ENCODE peak calls at places on chromosomes 1 and 21, in eight cellular contexts. One of them, this sample, is unnamed.

GRCh38 chr1:228273720-228274451 is 66.0 kb downstream of the OBSCN start:
- DNase-seq in stomach: no peak
- DNase-seq in GM04504: no peak
- DNase-seq in psoas muscle: peak
- DNase-seq in HTR-8/SVneo: no peak
- DNase-seq in NCI-H1105: no peak
- DNase-seq in stimulated activated CD4-positive, alpha-beta T cell treated with anti-CD3 and anti-CD28 coated beads, Interleukin-15, amount 100 ng/mL, for 24 hours: no peak
- DNase-seq in head of caudate nucleus: no peak
- DNase-seq in this sample: peak

GRCh38 chr1:45974541-45975269 is 157.7 kb downstream of the PIK3R3 start:
- DNase-seq in HTR-8/SVneo: no peak
- DNase-seq in stomach: no peak
- DNase-seq in GM04504: no peak
- DNase-seq in head of caudate nucleus: no peak
- DNase-seq in NCI-H1105: peak
- DNase-seq in psoas muscle: no peak
- DNase-seq in stimulated activated CD4-positive, alpha-beta T cell treated with anti-CD3 and anti-CD28 coated beads, Interleukin-15, amount 100 ng/mL, for 24 hours: no peak
- DNase-seq in this sample: no peak

GRCh38 chr1:50425376-50426107 is 2.3 kb upstream of the DMRTA2 start:
- DNase-seq in psoas muscle: no peak
- DNase-seq in NCI-H1105: no peak
- DNase-seq in stimulated activated CD4-positive, alpha-beta T cell treated with anti-CD3 and anti-CD28 coated beads, Interleukin-15, amount 100 ng/mL, for 24 hours: peak
- DNase-seq in stomach: no peak
- DNase-seq in head of caudate nucleus: no peak
- DNase-seq in GM04504: no peak
- DNase-seq in HTR-8/SVneo: no peak
- DNase-seq in this sample: no peak

GRCh38 chr1:152035406-152036315 is 1.1 kb downstream of the S100A11 start:
- DNase-seq in head of caudate nucleus: no peak
- DNase-seq in psoas muscle: no peak
- DNase-seq in HTR-8/SVneo: no peak
- DNase-seq in stimulated activated CD4-positive, alpha-beta T cell treated with anti-CD3 and anti-CD28 coated beads, Interleukin-15, amount 100 ng/mL, for 24 hours: peak
- DNase-seq in NCI-H1105: no peak
- DNase-seq in stomach: no peak
- DNase-seq in GM04504: no peak
- DNase-seq in this sample: no peak

GRCh38 chr1:160137216-160137862 is 14.1 kb upstream of the ATP1A4 start:
- DNase-seq in NCI-H1105: no peak
- DNase-seq in HTR-8/SVneo: no peak
- DNase-seq in head of caudate nucleus: no peak
- DNase-seq in stomach: no peak
- DNase-seq in stimulated activated CD4-positive, alpha-beta T cell treated with anti-CD3 and anti-CD28 coated beads, Interleukin-15, amount 100 ng/mL, for 24 hours: no peak
- DNase-seq in psoas muscle: no peak
- DNase-seq in GM04504: no peak
- DNase-seq in this sample: peak

GRCh38 chr1:45685308-45686080 is 839 bp downstream of the GPBP1L1 start:
- DNase-seq in head of caudate nucleus: no peak
- DNase-seq in HTR-8/SVneo: no peak
- DNase-seq in psoas muscle: no peak
- DNase-seq in NCI-H1105: peak
- DNase-seq in stimulated activated CD4-positive, alpha-beta T cell treated with anti-CD3 and anti-CD28 coated beads, Interleukin-15, amount 100 ng/mL, for 24 hours: no peak
- DNase-seq in stomach: no peak
- DNase-seq in GM04504: no peak
- DNase-seq in this sample: no peak

GRCh38 chr1:236342403-236343245 is 51.5 kb upstream of the EDARADD start:
- DNase-seq in head of caudate nucleus: no peak
- DNase-seq in stomach: no peak
- DNase-seq in NCI-H1105: no peak
- DNase-seq in psoas muscle: no peak
- DNase-seq in HTR-8/SVneo: no peak
- DNase-seq in stimulated activated CD4-positive, alpha-beta T cell treated with anti-CD3 and anti-CD28 coated beads, Interleukin-15, amount 100 ng/mL, for 24 hours: no peak
- DNase-seq in GM04504: no peak
- DNase-seq in this sample: no peak

GRCh38 chr1:205588691-205589445 is 42.9 kb downstream of the ELK4 start:
- DNase-seq in stimulated activated CD4-positive, alpha-beta T cell treated with anti-CD3 and anti-CD28 coated beads, Interleukin-15, amount 100 ng/mL, for 24 hours: peak
- DNase-seq in psoas muscle: no peak
- DNase-seq in head of caudate nucleus: peak
- DNase-seq in NCI-H1105: no peak
- DNase-seq in stomach: no peak
- DNase-seq in GM04504: peak
- DNase-seq in HTR-8/SVneo: no peak
- DNase-seq in this sample: no peak

GRCh38 chr1:14660795-14661194 is 62.3 kb downstream of the KAZN start:
- DNase-seq in stimulated activated CD4-positive, alpha-beta T cell treated with anti-CD3 and anti-CD28 coated beads, Interleukin-15, amount 100 ng/mL, for 24 hours: no peak
- DNase-seq in GM04504: no peak
- DNase-seq in head of caudate nucleus: no peak
- DNase-seq in stomach: no peak
- DNase-seq in HTR-8/SVneo: no peak
- DNase-seq in NCI-H1105: no peak
- DNase-seq in psoas muscle: no peak
- DNase-seq in this sample: no peak

GRCh38 chr1:150973258-150973825 is 1.3 kb downstream of the CERS2 start:
- DNase-seq in stomach: peak
- DNase-seq in stimulated activated CD4-positive, alpha-beta T cell treated with anti-CD3 and anti-CD28 coated beads, Interleukin-15, amount 100 ng/mL, for 24 hours: peak
- DNase-seq in NCI-H1105: no peak
- DNase-seq in GM04504: no peak
- DNase-seq in HTR-8/SVneo: no peak
- DNase-seq in head of caudate nucleus: no peak
- DNase-seq in psoas muscle: no peak
- DNase-seq in this sample: no peak

GRCh38 chr1:27575861-27576331 is 28.0 kb downstream of the AHDC1 start:
- DNase-seq in stomach: peak
- DNase-seq in NCI-H1105: no peak
- DNase-seq in head of caudate nucleus: no peak
- DNase-seq in HTR-8/SVneo: no peak
- DNase-seq in GM04504: no peak
- DNase-seq in stimulated activated CD4-positive, alpha-beta T cell treated with anti-CD3 and anti-CD28 coated beads, Interleukin-15, amount 100 ng/mL, for 24 hours: peak
- DNase-seq in psoas muscle: peak
- DNase-seq in this sample: peak

GRCh38 chr1:203051841-203052324 is 25.6 kb downstream of the PPFIA4 start:
- DNase-seq in stomach: no peak
- DNase-seq in head of caudate nucleus: no peak
- DNase-seq in GM04504: no peak
- DNase-seq in HTR-8/SVneo: no peak
- DNase-seq in NCI-H1105: peak
- DNase-seq in psoas muscle: peak
- DNase-seq in stimulated activated CD4-positive, alpha-beta T cell treated with anti-CD3 and anti-CD28 coated beads, Interleukin-15, amount 100 ng/mL, for 24 hours: no peak
- DNase-seq in this sample: no peak

GRCh38 chr1:167460836-167461235 is 57.5 kb downstream of the CD247 start:
- DNase-seq in psoas muscle: no peak
- DNase-seq in NCI-H1105: no peak
- DNase-seq in GM04504: no peak
- DNase-seq in HTR-8/SVneo: no peak
- DNase-seq in head of caudate nucleus: no peak
- DNase-seq in stomach: no peak
- DNase-seq in stimulated activated CD4-positive, alpha-beta T cell treated with anti-CD3 and anti-CD28 coated beads, Interleukin-15, amount 100 ng/mL, for 24 hours: peak
- DNase-seq in this sample: no peak

GRCh38 chr1:75520862-75521261 is 90.1 kb downstream of the SLC44A5 start:
- DNase-seq in NCI-H1105: no peak
- DNase-seq in HTR-8/SVneo: no peak
- DNase-seq in stomach: no peak
- DNase-seq in stimulated activated CD4-positive, alpha-beta T cell treated with anti-CD3 and anti-CD28 coated beads, Interleukin-15, amount 100 ng/mL, for 24 hours: no peak
- DNase-seq in psoas muscle: no peak
- DNase-seq in GM04504: no peak
- DNase-seq in head of caudate nucleus: no peak
- DNase-seq in this sample: no peak

GRCh38 chr21:17925000-17925610 is 105.9 kb upstream of the C21orf91 start:
- DNase-seq in psoas muscle: no peak
- DNase-seq in HTR-8/SVneo: peak
- DNase-seq in stimulated activated CD4-positive, alpha-beta T cell treated with anti-CD3 and anti-CD28 coated beads, Interleukin-15, amount 100 ng/mL, for 24 hours: peak
- DNase-seq in head of caudate nucleus: peak
- DNase-seq in NCI-H1105: peak
- DNase-seq in stomach: peak
- DNase-seq in GM04504: peak
- DNase-seq in this sample: no peak

GRCh38 chr1:203777596-203777995 is 12.6 kb downstream of the LAX1 start:
- DNase-seq in GM04504: no peak
- DNase-seq in head of caudate nucleus: no peak
- DNase-seq in stimulated activated CD4-positive, alpha-beta T cell treated with anti-CD3 and anti-CD28 coated beads, Interleukin-15, amount 100 ng/mL, for 24 hours: no peak
- DNase-seq in HTR-8/SVneo: no peak
- DNase-seq in stomach: no peak
- DNase-seq in NCI-H1105: no peak
- DNase-seq in psoas muscle: no peak
- DNase-seq in this sample: no peak

GRCh38 chr1:182317489-182318180 is 74.0 kb downstream of the GLUL start:
- DNase-seq in stimulated activated CD4-positive, alpha-beta T cell treated with anti-CD3 and anti-CD28 coated beads, Interleukin-15, amount 100 ng/mL, for 24 hours: no peak
- DNase-seq in psoas muscle: no peak
- DNase-seq in HTR-8/SVneo: no peak
- DNase-seq in GM04504: no peak
- DNase-seq in NCI-H1105: peak
- DNase-seq in head of caudate nucleus: no peak
- DNase-seq in stomach: no peak
- DNase-seq in this sample: no peak

GRCh38 chr1:58755468-58755872 is 28.4 kb downstream of the JUN start:
- DNase-seq in head of caudate nucleus: peak
- DNase-seq in GM04504: peak
- DNase-seq in psoas muscle: peak
- DNase-seq in stomach: peak
- DNase-seq in HTR-8/SVneo: peak
- DNase-seq in stimulated activated CD4-positive, alpha-beta T cell treated with anti-CD3 and anti-CD28 coated beads, Interleukin-15, amount 100 ng/mL, for 24 hours: peak
- DNase-seq in NCI-H1105: no peak
- DNase-seq in this sample: peak

GRCh38 chr1:244180256-244180655 is 129.2 kb downstream of the ZBTB18 start:
- DNase-seq in stomach: no peak
- DNase-seq in head of caudate nucleus: no peak
- DNase-seq in NCI-H1105: no peak
- DNase-seq in GM04504: no peak
- DNase-seq in stimulated activated CD4-positive, alpha-beta T cell treated with anti-CD3 and anti-CD28 coated beads, Interleukin-15, amount 100 ng/mL, for 24 hours: no peak
- DNase-seq in psoas muscle: no peak
- DNase-seq in HTR-8/SVneo: no peak
- DNase-seq in this sample: no peak

GRCh38 chr1:33396188-33397124 is 34.4 kb downstream of the PHC2 start:
- DNase-seq in psoas muscle: no peak
- DNase-seq in NCI-H1105: no peak
- DNase-seq in HTR-8/SVneo: no peak
- DNase-seq in GM04504: no peak
- DNase-seq in stimulated activated CD4-positive, alpha-beta T cell treated with anti-CD3 and anti-CD28 coated beads, Interleukin-15, amount 100 ng/mL, for 24 hours: no peak
- DNase-seq in head of caudate nucleus: no peak
- DNase-seq in stomach: no peak
- DNase-seq in this sample: no peak

GRCh38 chr1:186440584-186440983 is 20.3 kb downstream of the PDC start:
- DNase-seq in psoas muscle: no peak
- DNase-seq in stomach: no peak
- DNase-seq in NCI-H1105: no peak
- DNase-seq in head of caudate nucleus: no peak
- DNase-seq in GM04504: no peak
- DNase-seq in stimulated activated CD4-positive, alpha-beta T cell treated with anti-CD3 and anti-CD28 coated beads, Interleukin-15, amount 100 ng/mL, for 24 hours: no peak
- DNase-seq in HTR-8/SVneo: no peak
- DNase-seq in this sample: no peak

GRCh38 chr1:237320890-237321289 is 278.9 kb downstream of the RYR2 start:
- DNase-seq in stomach: no peak
- DNase-seq in psoas muscle: no peak
- DNase-seq in GM04504: no peak
- DNase-seq in HTR-8/SVneo: no peak
- DNase-seq in stimulated activated CD4-positive, alpha-beta T cell treated with anti-CD3 and anti-CD28 coated beads, Interleukin-15, amount 100 ng/mL, for 24 hours: no peak
- DNase-seq in head of caudate nucleus: no peak
- DNase-seq in NCI-H1105: no peak
- DNase-seq in this sample: no peak

GRCh38 chr1:157098519-157098918 is 1.1 kb downstream of the ETV3L start:
- DNase-seq in stimulated activated CD4-positive, alpha-beta T cell treated with anti-CD3 and anti-CD28 coated beads, Interleukin-15, amount 100 ng/mL, for 24 hours: no peak
- DNase-seq in psoas muscle: no peak
- DNase-seq in HTR-8/SVneo: no peak
- DNase-seq in stomach: no peak
- DNase-seq in head of caudate nucleus: no peak
- DNase-seq in NCI-H1105: no peak
- DNase-seq in GM04504: no peak
- DNase-seq in this sample: peak

GRCh38 chr1:112716133-112716720 is 1.1 kb upstream of the PPM1J start:
- DNase-seq in NCI-H1105: peak
- DNase-seq in HTR-8/SVneo: peak
- DNase-seq in stomach: peak
- DNase-seq in GM04504: peak
- DNase-seq in psoas muscle: peak
- DNase-seq in stimulated activated CD4-positive, alpha-beta T cell treated with anti-CD3 and anti-CD28 coated beads, Interleukin-15, amount 100 ng/mL, for 24 hours: peak
- DNase-seq in head of caudate nucleus: peak
- DNase-seq in this sample: peak

GRCh38 chr1:19465650-19466049 is 19.7 kb downstream of the CAPZB start:
- DNase-seq in stimulated activated CD4-positive, alpha-beta T cell treated with anti-CD3 and anti-CD28 coated beads, Interleukin-15, amount 100 ng/mL, for 24 hours: no peak
- DNase-seq in GM04504: no peak
- DNase-seq in head of caudate nucleus: no peak
- DNase-seq in HTR-8/SVneo: no peak
- DNase-seq in stomach: no peak
- DNase-seq in NCI-H1105: no peak
- DNase-seq in psoas muscle: no peak
- DNase-seq in this sample: no peak

GRCh38 chr1:118987431-118988185 is 535 bp downstream of the TBX15 start:
- DNase-seq in GM04504: no peak
- DNase-seq in stimulated activated CD4-positive, alpha-beta T cell treated with anti-CD3 and anti-CD28 coated beads, Interleukin-15, amount 100 ng/mL, for 24 hours: peak
- DNase-seq in head of caudate nucleus: no peak
- DNase-seq in psoas muscle: peak
- DNase-seq in stomach: no peak
- DNase-seq in NCI-H1105: no peak
- DNase-seq in HTR-8/SVneo: peak
- DNase-seq in this sample: no peak

GRCh38 chr1:11374079-11374747 is 101.2 kb downstream of the UBIAD1 start:
- DNase-seq in NCI-H1105: no peak
- DNase-seq in stomach: no peak
- DNase-seq in HTR-8/SVneo: no peak
- DNase-seq in head of caudate nucleus: no peak
- DNase-seq in psoas muscle: no peak
- DNase-seq in stimulated activated CD4-positive, alpha-beta T cell treated with anti-CD3 and anti-CD28 coated beads, Interleukin-15, amount 100 ng/mL, for 24 hours: no peak
- DNase-seq in GM04504: no peak
- DNase-seq in this sample: no peak

GRCh38 chr1:21520899-21521716 is 11.9 kb downstream of the ALPL start:
- DNase-seq in HTR-8/SVneo: no peak
- DNase-seq in psoas muscle: no peak
- DNase-seq in stomach: no peak
- DNase-seq in NCI-H1105: no peak
- DNase-seq in head of caudate nucleus: no peak
- DNase-seq in stimulated activated CD4-positive, alpha-beta T cell treated with anti-CD3 and anti-CD28 coated beads, Interleukin-15, amount 100 ng/mL, for 24 hours: no peak
- DNase-seq in GM04504: no peak
- DNase-seq in this sample: no peak

GRCh38 chr1:84301759-84302380 is 362 bp downstream of the SAMD13 start:
- DNase-seq in HTR-8/SVneo: no peak
- DNase-seq in GM04504: no peak
- DNase-seq in head of caudate nucleus: no peak
- DNase-seq in stimulated activated CD4-positive, alpha-beta T cell treated with anti-CD3 and anti-CD28 coated beads, Interleukin-15, amount 100 ng/mL, for 24 hours: no peak
- DNase-seq in psoas muscle: no peak
- DNase-seq in stomach: no peak
- DNase-seq in NCI-H1105: no peak
- DNase-seq in this sample: no peak

GRCh38 chr1:41476807-41477361 is 7.6 kb downstream of the EDN2 start:
- DNase-seq in HTR-8/SVneo: no peak
- DNase-seq in stomach: peak
- DNase-seq in GM04504: no peak
- DNase-seq in psoas muscle: peak
- DNase-seq in stimulated activated CD4-positive, alpha-beta T cell treated with anti-CD3 and anti-CD28 coated beads, Interleukin-15, amount 100 ng/mL, for 24 hours: no peak
- DNase-seq in NCI-H1105: no peak
- DNase-seq in head of caudate nucleus: no peak
- DNase-seq in this sample: no peak

GRCh38 chr1:98323396-98323795 is 338.1 kb upstream of the SNX7 start:
- DNase-seq in head of caudate nucleus: no peak
- DNase-seq in NCI-H1105: no peak
- DNase-seq in stimulated activated CD4-positive, alpha-beta T cell treated with anti-CD3 and anti-CD28 coated beads, Interleukin-15, amount 100 ng/mL, for 24 hours: no peak
- DNase-seq in HTR-8/SVneo: no peak
- DNase-seq in stomach: no peak
- DNase-seq in GM04504: peak
- DNase-seq in psoas muscle: no peak
- DNase-seq in this sample: no peak

GRCh38 chr21:24727803-24728425 is 879.4 kb downstream of the MRPL39 start:
- DNase-seq in head of caudate nucleus: no peak
- DNase-seq in GM04504: no peak
- DNase-seq in psoas muscle: no peak
- DNase-seq in NCI-H1105: no peak
- DNase-seq in HTR-8/SVneo: no peak
- DNase-seq in stimulated activated CD4-positive, alpha-beta T cell treated with anti-CD3 and anti-CD28 coated beads, Interleukin-15, amount 100 ng/mL, for 24 hours: no peak
- DNase-seq in stomach: no peak
- DNase-seq in this sample: no peak

GRCh38 chr1:14913475-14914155 is 239.9 kb upstream of the TMEM51 start:
- DNase-seq in NCI-H1105: peak
- DNase-seq in stomach: no peak
- DNase-seq in GM04504: no peak
- DNase-seq in stimulated activated CD4-positive, alpha-beta T cell treated with anti-CD3 and anti-CD28 coated beads, Interleukin-15, amount 100 ng/mL, for 24 hours: no peak
- DNase-seq in HTR-8/SVneo: no peak
- DNase-seq in psoas muscle: no peak
- DNase-seq in head of caudate nucleus: no peak
- DNase-seq in this sample: no peak